ENCODE peak calls at places on chromosomes 7 and 10, in five cellular contexts. O, V, I, Z and M are unnamed samples.
A peak's percentile ranks its signal among the peaks of the same experiment; 100 is the strongest.

GRCh38 chr10:65805993-65806392 is 1119.8 kb upstream of the LRRTM3 start:
- DNase-seq in I (no peak), O (no peak), Z (no peak), V (no peak), M (no peak)

GRCh38 chr7:128201067-128201689 is 39.9 kb upstream of the LEP start:
- DNase-seq in Z (no peak), I (no peak), V (peak; percentile 82), O (no peak), M (peak; percentile 93)

GRCh38 chr10:116029826-116030225 is 243.2 kb downstream of the GFRA1 start:
- DNase-seq in Z (no peak), I (no peak), V (no peak), O (no peak), M (no peak)

GRCh38 chr10:22784668-22785067 is 70.3 kb upstream of the PIP4K2A start:
- DNase-seq in O (no peak), V (no peak), I (no peak), Z (no peak), M (no peak)

GRCh38 chr7:64887756-64888508 is 15.1 kb upstream of the ZNF273 start:
- DNase-seq in V (no peak), I (peak; percentile 46), Z (no peak), O (peak; percentile 27), M (peak; percentile 58)

GRCh38 chr10:1546431-1547110 is 190.8 kb downstream of the ADARB2 start:
- DNase-seq in I (no peak), V (no peak), Z (no peak), O (no peak), M (no peak)

GRCh38 chr7:24917510-24918239 is 62.3 kb downstream of the OSBPL3 start:
- DNase-seq in I (no peak), V (no peak), O (no peak), Z (no peak), M (no peak)

GRCh38 chr10:57955076-57955475 is 312.6 kb downstream of the IPMK start:
- DNase-seq in O (no peak), Z (no peak), I (no peak), V (no peak), M (no peak)

GRCh38 chr10:113517165-113517892 is 35.5 kb upstream of the HABP2 start:
- DNase-seq in V (no peak), Z (no peak), O (no peak), I (no peak), M (no peak)

GRCh38 chr7:112074464-112074863 is 131.7 kb downstream of the DOCK4 start:
- DNase-seq in Z (no peak), I (no peak), V (no peak), O (no peak), M (no peak)

GRCh38 chr10:86489071-86489810 is 32.4 kb downstream of the WAPL start:
- DNase-seq in I (no peak), V (no peak), Z (no peak), O (no peak), M (no peak)

GRCh38 chr10:82464419-82464818 is 589.4 kb downstream of the NRG3 start:
- DNase-seq in Z (no peak), V (no peak), O (no peak), I (no peak), M (no peak)

GRCh38 chr10:71267508-71268240 is 51.4 kb upstream of the SLC29A3 start:
- DNase-seq in Z (no peak), O (no peak), I (no peak), V (no peak), M (no peak)

GRCh38 chr7:105751054-105751453 is 125.3 kb downstream of the ATXN7L1 start:
- DNase-seq in O (no peak), Z (no peak), I (no peak), V (no peak), M (no peak)

GRCh38 chr7:155850730-155851678 is 38.7 kb upstream of the SHH start:
- DNase-seq in I (no peak), Z (no peak), V (no peak), O (no peak), M (no peak)

GRCh38 chr10:123722351-123722750 is 56.2 kb downstream of the GPR26 start:
- DNase-seq in I (no peak), V (no peak), Z (no peak), O (no peak), M (no peak)

GRCh38 chr7:1357601-1358271 is 101.5 kb downstream of the MICALL2 start:
- DNase-seq in V (peak; percentile 54), I (no peak), O (no peak), Z (no peak), M (peak; percentile 64)

GRCh38 chr10:100736144-100736808 is 9.1 kb upstream of the PAX2 start:
- DNase-seq in V (no peak), Z (no peak), O (no peak), I (no peak), M (no peak)

GRCh38 chr7:93164766-93165165 is 16.6 kb upstream of the SAMD9L start:
- DNase-seq in V (no peak), I (no peak), O (no peak), Z (no peak), M (no peak)

GRCh38 chr7:83964318-83964717 is 230.3 kb downstream of the SEMA3A start:
- DNase-seq in V (no peak), Z (no peak), O (no peak), I (no peak), M (no peak)

GRCh38 chr10:86163522-86164215 is 202.9 kb downstream of the GRID1 start:
- DNase-seq in I (no peak), Z (no peak), O (peak; percentile 48), V (no peak), M (peak; percentile 43)

GRCh38 chr10:69874464-69874863 is 72.8 kb downstream of the COL13A1 start:
- DNase-seq in O (no peak), Z (no peak), V (no peak), I (no peak), M (no peak)

GRCh38 chr7:35185908-35186731 is 67.8 kb downstream of the TBX20 start:
- DNase-seq in Z (no peak), O (no peak), I (no peak), V (peak; percentile 2), M (peak; percentile 73)

GRCh38 chr10:29130190-29130673 is 158.6 kb upstream of the LYZL1 start:
- DNase-seq in I (no peak), Z (no peak), O (peak; percentile 80), V (peak; percentile 52), M (peak; percentile 42)

GRCh38 chr7:73437699-73438416 is 4.3 kb downstream of the FZD9 start:
- DNase-seq in I (no peak), V (no peak), O (no peak), Z (no peak), M (peak; percentile 57)

GRCh38 chr7:101739757-101740398 is 77.5 kb upstream of the CUX1 start:
- DNase-seq in V (no peak), I (no peak), Z (no peak), O (no peak), M (no peak)

DNA sequence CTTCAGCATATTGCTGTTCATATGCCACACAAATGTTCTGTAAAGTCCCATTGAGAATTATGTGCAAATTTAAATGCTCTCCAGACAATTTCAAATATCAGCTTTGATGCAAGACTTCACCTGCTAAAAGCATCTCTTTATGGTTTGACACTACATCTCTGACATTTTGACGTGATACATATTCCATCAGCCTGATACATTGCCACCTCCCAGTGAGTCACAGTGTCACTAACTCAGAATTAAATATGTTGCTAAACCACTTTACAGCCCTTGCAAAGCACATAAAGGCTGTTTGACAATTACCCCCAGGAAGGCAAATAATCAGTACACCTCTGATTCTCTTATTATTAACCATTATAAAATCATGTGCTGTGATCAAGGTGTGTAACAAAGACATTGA is 547.6 kb upstream of the C7orf33 start:
- DNase-seq in I (no peak), Z (no peak), O (no peak), V (no peak), M (no peak)
- TF ChIP-seq RFX5 in I (no peak), Z (no peak), O (no peak), V (no peak), M (no peak)

DNA sequence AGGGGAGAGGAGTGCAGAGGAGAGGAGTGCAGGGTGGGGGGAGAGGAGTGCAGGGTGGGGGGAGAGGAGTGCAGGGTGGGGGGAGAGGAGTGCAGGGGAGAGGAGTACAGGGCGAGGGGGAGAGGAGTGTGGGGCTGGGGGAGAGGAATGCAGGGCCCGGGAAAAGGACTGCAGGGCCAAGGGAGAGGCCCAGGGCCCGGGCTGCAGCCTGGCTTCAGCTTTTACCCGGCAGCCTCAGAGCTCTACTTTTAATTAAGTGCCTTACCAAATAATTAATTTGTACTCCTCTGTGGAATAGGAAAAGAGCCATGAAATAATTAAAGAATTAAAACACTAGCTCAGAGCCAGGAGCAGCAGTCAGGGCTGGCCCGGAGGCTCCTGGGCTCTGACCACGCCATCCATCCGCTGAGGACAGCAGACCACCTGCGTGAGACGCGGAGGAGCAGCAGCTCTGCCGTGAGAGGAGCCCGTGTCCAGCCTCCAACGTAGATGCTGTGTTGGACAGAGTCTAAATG is 589.6 kb downstream of the PTPRN2 start:
- DNase-seq in Z (no peak), I (no peak), O (no peak), V (no peak), M (no peak)
- TF ChIP-seq POLR2AphosphoS5 in Z (no peak), I (no peak), O (no peak), V (no peak), M (no peak)

GRCh38 chr7:131369354-131369753 is 41.7 kb downstream of the MKLN1 start:
- DNase-seq in Z (no peak), I (no peak), O (no peak), V (peak; percentile 19), M (no peak)

GRCh38 chr7:131372554-131372953 is 44.9 kb downstream of the MKLN1 start:
- DNase-seq in V (no peak), O (no peak), Z (no peak), I (no peak), M (no peak)

GRCh38 chr7:131370523-131370968 is 42.9 kb downstream of the MKLN1 start:
- DNase-seq in I (peak; percentile 5), V (no peak), O (no peak), Z (peak; percentile 48), M (no peak)

GRCh38 chr7:131374821-131375220 is 47.1 kb downstream of the MKLN1 start:
- DNase-seq in I (no peak), O (no peak), Z (no peak), V (no peak), M (no peak)

GRCh38 chr7:131371411-131371810 is 43.7 kb downstream of the MKLN1 start:
- DNase-seq in O (no peak), V (no peak), Z (no peak), I (no peak), M (no peak)
- TF ChIP-seq RFX5 in O (no peak), V (no peak), Z (no peak), I (no peak), M (no peak)

DNA sequence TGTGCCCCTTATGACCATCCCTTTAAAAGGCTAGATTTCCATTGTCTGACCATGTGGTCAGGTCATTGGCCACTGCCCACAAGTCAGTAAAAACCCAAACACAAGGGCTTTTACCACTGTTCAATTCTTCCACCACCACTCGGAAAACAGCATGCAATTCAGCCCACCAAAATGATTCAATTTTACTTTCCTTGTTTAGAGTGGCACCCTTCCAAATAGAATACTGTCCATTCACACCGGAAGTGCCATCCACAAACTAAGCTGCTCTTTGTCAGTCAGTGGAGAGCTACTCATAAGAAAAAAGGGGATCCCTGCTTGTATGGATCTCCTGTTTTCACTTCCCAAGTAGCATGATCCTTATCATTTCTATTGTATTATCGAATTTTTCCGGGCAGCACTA is 350.7 kb upstream of the MBL2 start:
- DNase-seq in O (no peak), I (no peak), V (no peak), Z (no peak), M (no peak)
- TF ChIP-seq POLR2AphosphoS5 in O (no peak), I (no peak), V (no peak), Z (no peak), M (no peak)